ENCODE peak calls at places on chromosomes 5 and 9, in eight cellular contexts. C is NCI-H2081; J is neural progenitor cell; E is SK-N-SH; Y is NCI-H1105; F is NCI-H510A treated with DMSO at 0.1 percent for 48 hours; T is naive thymus-derived CD8-positive, alpha-beta T cell; U is adipocyte. B is an unnamed sample.
A peak's percentile ranks its signal among the peaks of the same experiment; 100 is the strongest.

GRCh38 chr5:51958473-51958872 is 575.2 kb downstream of the ISL1 start:
- DNase-seq in J (no peak), Y (peak; percentile 47), F (no peak), E (no peak), U (no peak), C (peak; percentile 81), T (no peak), B (no peak)

GRCh38 chr9:99072040-99072394 is 32.9 kb upstream of the TGFBR1 start:
- DNase-seq in U (no peak), T (no peak), F (no peak), J (no peak), C (no peak), E (no peak), Y (no peak), B (no peak)

GRCh38 chr5:40945111-40945510 is 35.8 kb downstream of the C7 start:
- DNase-seq in T (no peak), F (peak; percentile 33), C (no peak), J (no peak), Y (no peak), E (no peak), U (no peak), B (no peak)

GRCh38 chr9:97510797-97511761 is 9.6 kb downstream of the TMOD1 start:
- DNase-seq in T (no peak), Y (no peak), F (no peak), C (no peak), E (no peak), U (peak; percentile 26), J (no peak), B (no peak)

GRCh38 chr9:81526587-81526986 is 162.8 kb downstream of the TLE1 start:
- DNase-seq in Y (no peak), E (no peak), U (peak; percentile 50), F (no peak), J (no peak), C (no peak), T (no peak), B (no peak)

GRCh38 chr5:45385321-45386058 is 310.7 kb downstream of the HCN1 start:
- DNase-seq in Y (no peak), E (no peak), U (no peak), C (no peak), T (no peak), J (no peak), F (no peak), B (no peak)

GRCh38 chr9:16689352-16689938 is 181.0 kb downstream of the BNC2 start:
- DNase-seq in Y (peak; percentile 87), T (no peak), E (no peak), J (no peak), F (no peak), U (peak; percentile 30), C (peak; percentile 59), B (no peak)

GRCh38 chr5:113123563-113123962 is 147.0 kb downstream of the DCP2 start:
- DNase-seq in C (no peak), F (no peak), E (no peak), U (no peak), T (no peak), Y (no peak), J (peak; percentile 44), B (no peak)

GRCh38 chr9:131645078-131645776 is 94.6 kb downstream of the RAPGEF1 start:
- DNase-seq in F (peak; percentile 73), E (no peak), T (no peak), Y (no peak), U (no peak), J (no peak), C (no peak), B (no peak)

GRCh38 chr9:93666279-93666784 is 89.9 kb downstream of the PHF2 start:
- DNase-seq in C (no peak), U (no peak), J (no peak), F (no peak), E (no peak), T (no peak), Y (no peak), B (no peak)

GRCh38 chr5:124580925-124581821 is 165.3 kb downstream of the ZNF608 start:
- DNase-seq in T (no peak), Y (no peak), U (no peak), J (peak; percentile 91), E (peak; percentile 34), F (no peak), C (peak; percentile 44), B (peak; percentile 88)

GRCh38 chr9:106862946-106863740 is at the start of gene ZNF462:
- DNase-seq in C (peak; percentile 65), U (peak; percentile 85), T (no peak), J (peak; percentile 69), Y (peak; percentile 54), F (peak; percentile 82), E (peak; percentile 59), B (peak; percentile 39)

GRCh38 chr9:70587143-70587710 is 172.8 kb upstream of the KLF9 start:
- DNase-seq in U (peak; percentile 81), J (no peak), E (no peak), T (no peak), F (no peak), Y (no peak), C (no peak), B (no peak)

GRCh38 chr5:10541247-10541646 is 22.6 kb upstream of the ANKRD33B start:
- DNase-seq in U (no peak), E (no peak), Y (no peak), C (no peak), T (no peak), J (no peak), F (no peak), B (no peak)

GRCh38 chr5:125835293-125836172 is 587.7 kb upstream of the GRAMD2B start:
- DNase-seq in Y (peak; percentile 0), U (peak; percentile 34), J (peak; percentile 67), F (no peak), T (no peak), C (peak; percentile 7), E (peak; percentile 41), B (peak; percentile 62)

GRCh38 chr5:21688655-21689054 is 1164.5 kb downstream of the CDH12 start:
- DNase-seq in E (no peak), F (no peak), C (no peak), J (no peak), U (peak; percentile 54), Y (no peak), T (no peak), B (no peak)

GRCh38 chr9:122661416-122661815 is at the start of gene OR1L1:
- DNase-seq in Y (no peak), F (no peak), J (no peak), E (no peak), T (no peak), U (no peak), C (no peak), B (no peak)

GRCh38 chr5:155004138-155004744 is 9.3 kb upstream of the KIF4B start:
- DNase-seq in J (peak; percentile 64), T (no peak), C (no peak), E (no peak), F (no peak), U (no peak), Y (no peak), B (peak; percentile 69)

GRCh38 chr5:169581580-169582227 is 1.9 kb upstream of the SPDL1 start:
- DNase-seq in C (peak; percentile 50), F (peak; percentile 15), U (peak; percentile 93), Y (no peak), J (peak; percentile 64), E (peak; percentile 39), T (peak; percentile 22), B (peak; percentile 62)

GRCh38 chr9:495739-496138 is 281.1 kb downstream of the DOCK8 start:
- DNase-seq in C (no peak), Y (no peak), T (no peak), U (no peak), E (no peak), F (no peak), J (peak; percentile 25), B (no peak)

GRCh38 chr9:130054820-130055219 is 1.1 kb downstream of the GPR107 start:
- DNase-seq in Y (no peak), J (no peak), E (no peak), F (no peak), T (no peak), U (no peak), C (no peak), B (no peak)

GRCh38 chr5:156359452-156359851 is 32.5 kb downstream of the SGCD start:
- DNase-seq in T (no peak), U (peak; percentile 75), E (no peak), F (no peak), J (no peak), C (no peak), Y (no peak), B (no peak)

GRCh38 chr5:130222638-130223037 is 318.4 kb downstream of the CHSY3 start:
- DNase-seq in E (no peak), J (no peak), Y (no peak), C (no peak), T (no peak), U (peak; percentile 30), F (no peak), B (no peak)

GRCh38 chr9:126613656-126614055 is at the start of gene LMX1B:
- DNase-seq in T (no peak), C (peak; percentile 40), Y (peak; percentile 32), J (peak; percentile 88), F (peak; percentile 31), U (no peak), E (peak; percentile 75), B (peak; percentile 65)

GRCh38 chr9:113952651-113953050 is 76.5 kb downstream of the ZNF618 start:
- DNase-seq in J (no peak), U (no peak), C (no peak), T (no peak), F (no peak), Y (no peak), E (no peak), B (no peak)

GRCh38 chr9:38643456-38644173 is 23.2 kb upstream of the ANKRD18A start:
- DNase-seq in F (no peak), U (no peak), E (no peak), Y (no peak), J (no peak), C (no peak), T (no peak), B (no peak)

GRCh38 chr9:125989524-125990180 is 242.5 kb downstream of the PBX3 start:
- DNase-seq in J (no peak), T (no peak), F (no peak), U (no peak), Y (no peak), E (no peak), C (no peak), B (no peak)

GRCh38 chr9:104864675-104865104 is 63.3 kb downstream of the ABCA1 start:
- DNase-seq in F (no peak), T (no peak), U (peak; percentile 53), Y (no peak), J (no peak), C (no peak), E (peak; percentile 71), B (no peak)

B was measured in WTC11.